ENCODE peak calls at places on chromosomes 1 and 21, in ten cellular contexts. Q is ovary, W is stomach, X is transverse colon, V is breast epithelium, C is A549, F is endothelial cell of umbilical vein, P is prostate gland, I is tibial nerve, E is adrenal gland. A is an unnamed sample.

GRCh38 chr1:160179336-160179735 is 11.0 kb upstream of the CASQ1 start:
- DNase-seq in Q (no peak), W (no peak), X (no peak), V (no peak), C (peak), F (no peak), P (no peak), I (no peak), E (no peak), A (no peak)

GRCh38 chr1:92410706-92411105 is 76.0 kb downstream of the GFI1 start:
- DNase-seq in Q (no peak), W (no peak), X (peak), V (no peak), C (no peak), F (no peak), P (no peak), I (no peak), E (no peak), A (peak)

GRCh38 chr1:57845041-57845440 is 421.2 kb upstream of the DAB1 start:
- DNase-seq in Q (no peak), W (no peak), X (no peak), V (no peak), C (no peak), F (no peak), P (no peak), I (no peak), E (no peak), A (no peak)

GRCh38 chr1:40438391-40439015 is 11.8 kb upstream of the ZFP69B start:
- DNase-seq in Q (no peak), W (no peak), X (no peak), V (no peak), C (peak), F (peak), P (no peak), I (peak), E (no peak), A (peak)

GRCh38 chr1:32764826-32765545 is 52.2 kb downstream of the YARS1 start:
- DNase-seq in Q (no peak), W (no peak), X (no peak), V (no peak), C (no peak), F (no peak), P (no peak), I (no peak), E (no peak), A (no peak)

GRCh38 chr21:41029573-41029972 is 138.4 kb upstream of the BACE2 start:
- DNase-seq in Q (no peak), W (no peak), X (no peak), V (no peak), C (no peak), F (no peak), P (no peak), I (no peak), E (no peak), A (no peak)

GRCh38 chr1:194341587-194341986 is 1155.2 kb upstream of the B3GALT2 start:
- DNase-seq in Q (no peak), W (no peak), X (no peak), V (no peak), C (no peak), F (no peak), P (no peak), I (no peak), E (no peak), A (no peak)

GRCh38 chr1:80218112-80218511 is 1211.6 kb upstream of the ADGRL4 start:
- DNase-seq in Q (no peak), W (no peak), X (no peak), V (no peak), C (peak), F (peak), P (no peak), I (no peak), E (no peak), A (no peak)

GRCh38 chr21:33707846-33708245 is 65.5 kb downstream of the ITSN1 start:
- DNase-seq in Q (no peak), W (no peak), X (no peak), V (no peak), C (no peak), F (no peak), P (no peak), I (no peak), E (no peak), A (no peak)

GRCh38 chr1:192539450-192540132 is 36.0 kb upstream of the RGS1 start:
- DNase-seq in Q (no peak), W (no peak), X (no peak), V (no peak), C (peak), F (peak), P (no peak), I (no peak), E (no peak), A (no peak)

GRCh38 chr1:64073705-64074104 is 129.7 kb upstream of the UBE2U start:
- DNase-seq in Q (no peak), W (no peak), X (no peak), V (no peak), C (no peak), F (no peak), P (no peak), I (no peak), E (peak), A (no peak)

GRCh38 chr1:27527223-27527856 is 37.4 kb upstream of the WASF2 start:
- DNase-seq in Q (peak), W (no peak), X (peak), V (peak), C (peak), F (no peak), P (peak), I (peak), E (peak), A (peak)

GRCh38 chr1:101548376-101548775 is 311.6 kb downstream of the S1PR1 start:
- DNase-seq in Q (no peak), W (no peak), X (no peak), V (no peak), C (no peak), F (no peak), P (no peak), I (no peak), E (no peak), A (no peak)

GRCh38 chr1:200590001-200590400 is 30.6 kb downstream of the KIF14 start:
- DNase-seq in Q (no peak), W (no peak), X (no peak), V (no peak), C (no peak), F (no peak), P (no peak), I (no peak), E (no peak), A (no peak)

GRCh38 chr1:4622821-4623220 is 31.6 kb upstream of the AJAP1 start:
- DNase-seq in Q (no peak), W (no peak), X (no peak), V (no peak), C (no peak), F (no peak), P (no peak), I (no peak), E (no peak), A (no peak)

GRCh38 chr1:156794506-156795373 is 21.9 kb downstream of the SH2D2A start:
- DNase-seq in Q (no peak), W (no peak), X (no peak), V (no peak), C (no peak), F (no peak), P (no peak), I (no peak), E (no peak), A (no peak)

GRCh38 chr1:70495370-70495769 is 84.3 kb downstream of the CTH start:
- DNase-seq in Q (no peak), W (no peak), X (no peak), V (no peak), C (no peak), F (no peak), P (no peak), I (no peak), E (no peak), A (no peak)

GRCh38 chr1:198935371-198935921 is 296.6 kb downstream of the PTPRC start:
- DNase-seq in Q (peak), W (peak), X (peak), V (peak), C (peak), F (peak), P (peak), I (peak), E (peak), A (peak)

GRCh38 chr1:68221971-68222355 is 10.4 kb downstream of the WLS start:
- DNase-seq in Q (no peak), W (no peak), X (no peak), V (no peak), C (no peak), F (peak), P (no peak), I (no peak), E (no peak), A (no peak)

GRCh38 chr1:243946946-243947345 is 96.9 kb upstream of the AKT3 start:
- DNase-seq in Q (no peak), W (no peak), X (no peak), V (no peak), C (peak), F (peak), P (no peak), I (no peak), E (no peak), A (no peak)

GRCh38 chr1:228141871-228142615 is 2.0 kb downstream of the GUK1 start:
- DNase-seq in Q (peak), W (peak), X (no peak), V (no peak), C (no peak), F (peak), P (no peak), I (no peak), E (no peak), A (peak)

GRCh38 chr1:223748773-223749733 is 36.7 kb downstream of the CAPN2 start:
- DNase-seq in Q (peak), W (peak), X (peak), V (peak), C (peak), F (peak), P (peak), I (peak), E (peak), A (peak)

GRCh38 chr1:21820597-21821232 is 8.7 kb downstream of the LDLRAD2 start:
- DNase-seq in Q (no peak), W (no peak), X (no peak), V (no peak), C (no peak), F (no peak), P (no peak), I (no peak), E (no peak), A (no peak)

GRCh38 chr1:9626201-9626608 is 25.3 kb upstream of the PIK3CD start:
- DNase-seq in Q (no peak), W (no peak), X (no peak), V (no peak), C (no peak), F (no peak), P (no peak), I (no peak), E (no peak), A (peak)

GRCh38 chr1:226660410-226661182 is 78.5 kb downstream of the ITPKB start:
- DNase-seq in Q (no peak), W (no peak), X (no peak), V (no peak), C (no peak), F (peak), P (no peak), I (no peak), E (no peak), A (no peak)

GRCh38 chr1:41366428-41367101 is 5.3 kb downstream of the FOXO6 start:
- DNase-seq in Q (peak), W (peak), X (no peak), V (no peak), C (no peak), F (no peak), P (no peak), I (no peak), E (no peak), A (no peak)

GRCh38 chr1:45266151-45266801 is 59.9 kb upstream of the ZSWIM5 start:
- DNase-seq in Q (peak), W (peak), X (peak), V (no peak), C (peak), F (peak), P (peak), I (peak), E (peak), A (peak)

GRCh38 chr21:41570791-41571355 is 62.9 kb upstream of the TMPRSS2 start:
- DNase-seq in Q (no peak), W (no peak), X (no peak), V (no peak), C (no peak), F (no peak), P (no peak), I (no peak), E (no peak), A (no peak)

GRCh38 chr21:32705139-32705538 is 22.7 kb downstream of the SYNJ1 start:
- DNase-seq in Q (no peak), W (no peak), X (no peak), V (no peak), C (no peak), F (no peak), P (no peak), I (no peak), E (no peak), A (no peak)

DNA sequence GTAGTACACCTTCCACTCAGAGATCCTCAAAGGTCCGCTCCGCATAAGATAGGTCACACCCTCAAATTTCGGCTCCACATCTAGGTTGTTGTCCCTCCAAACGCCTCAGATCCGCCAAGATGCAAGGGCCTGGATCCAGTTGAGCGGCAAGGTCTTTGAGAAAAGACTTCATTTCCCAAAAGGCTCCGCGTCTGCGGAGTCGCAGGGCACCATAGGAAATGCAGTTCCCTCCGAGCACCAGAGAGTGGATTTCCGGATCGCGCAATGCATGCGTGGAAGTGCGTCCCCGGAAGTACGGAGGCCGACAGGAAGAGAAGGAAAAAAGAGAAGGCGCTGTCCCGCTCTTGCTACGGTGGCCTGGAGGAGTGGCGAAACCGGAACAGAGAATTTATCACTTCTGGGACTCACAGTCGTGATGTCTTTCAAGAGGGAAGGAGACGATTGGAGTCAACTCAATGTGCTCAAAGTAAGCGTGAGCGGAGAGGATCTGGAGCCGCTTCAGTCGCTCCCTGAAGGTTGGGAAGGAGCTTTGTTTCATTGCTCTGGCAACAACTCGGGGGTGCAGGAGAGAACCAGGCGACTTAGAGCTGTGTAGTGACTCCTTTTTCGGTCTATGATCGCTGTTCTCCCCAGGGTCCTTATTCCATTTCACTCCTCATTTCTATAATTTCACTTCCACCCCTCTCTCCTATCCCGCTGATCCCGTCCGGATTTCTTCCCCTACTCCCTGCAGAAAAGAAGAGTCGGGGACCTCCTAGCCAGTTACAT is at the start of the genes LYSMD1 and SCNM1:
- DNase-seq in Q (peak), W (peak), X (peak), V (peak), C (peak), F (peak), P (peak), I (peak), E (peak), A (peak)
- TF ChIP-seq POLR2A in Q (no peak), W (no peak), X (peak), V (no peak), C (peak), F (peak), P (peak), I (no peak), E (peak), A (peak)

GRCh38 chr1:204255966-204256365 is 42.2 kb upstream of the GOLT1A start:
- DNase-seq in Q (no peak), W (no peak), X (no peak), V (no peak), C (no peak), F (peak), P (no peak), I (no peak), E (no peak), A (no peak)
- H3K27ac ChIP-seq in Q (no peak), W (no peak), X (no peak), V (peak), C (peak), F (no peak), P (peak), I (peak), E (no peak), A (no peak)

GRCh38 chr1:211328866-211329265 is 2.2 kb downstream of the TRAF5 start:
- DNase-seq in Q (no peak), W (no peak), X (no peak), V (no peak), C (no peak), F (no peak), P (no peak), I (no peak), E (no peak), A (no peak)

GRCh38 chr1:211328084-211328694 is 1.6 kb downstream of the TRAF5 start:
- DNase-seq in Q (no peak), W (no peak), X (no peak), V (no peak), C (no peak), F (no peak), P (no peak), I (no peak), E (no peak), A (no peak)

GRCh38 chr1:211326140-211326527 is 499 bp upstream of the TRAF5 start:
- DNase-seq in Q (no peak), W (no peak), X (no peak), V (no peak), C (peak), F (peak), P (no peak), I (no peak), E (no peak), A (no peak)

GRCh38 chr1:211326528-211327340 is at the start of gene TRAF5:
- DNase-seq in Q (peak), W (peak), X (peak), V (no peak), C (peak), F (peak), P (peak), I (peak), E (peak), A (peak)

DNA sequence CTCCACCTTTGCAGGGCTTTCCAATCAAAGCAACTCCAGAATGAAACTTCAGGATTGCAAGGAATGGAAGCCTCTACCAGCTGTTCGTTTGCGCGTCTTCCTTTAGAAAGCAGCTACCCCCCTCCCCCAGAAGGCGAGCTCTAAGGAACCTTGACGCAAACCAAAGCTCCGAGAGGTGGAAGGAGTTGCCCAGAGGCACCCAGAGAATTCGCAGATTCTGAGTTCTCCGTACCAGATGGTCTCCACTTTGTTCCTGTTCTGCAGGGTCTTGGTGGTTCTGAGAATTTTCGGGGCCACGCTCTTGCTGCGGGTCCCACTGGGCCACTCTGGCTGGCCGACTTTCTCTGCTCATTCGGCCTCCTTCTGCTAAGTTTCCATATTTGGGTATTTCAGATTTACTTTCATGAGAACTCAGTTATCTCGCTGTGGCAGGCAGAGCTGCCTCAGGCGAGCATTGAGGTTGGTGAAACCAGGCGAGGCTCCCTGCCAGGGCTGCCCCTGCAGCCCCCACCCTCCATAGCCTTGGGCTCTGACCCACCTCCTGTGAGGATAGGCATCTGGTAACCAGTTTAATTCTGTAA is 798 bp downstream of the TRAF5 start:
- DNase-seq in Q (peak), W (no peak), X (peak), V (no peak), C (no peak), F (peak), P (no peak), I (no peak), E (peak), A (no peak)
- TF ChIP-seq POLR2A in Q (no peak), W (no peak), X (no peak), V (no peak), C (no peak), F (no peak), P (no peak), I (no peak), E (no peak), A (no peak)

DNA sequence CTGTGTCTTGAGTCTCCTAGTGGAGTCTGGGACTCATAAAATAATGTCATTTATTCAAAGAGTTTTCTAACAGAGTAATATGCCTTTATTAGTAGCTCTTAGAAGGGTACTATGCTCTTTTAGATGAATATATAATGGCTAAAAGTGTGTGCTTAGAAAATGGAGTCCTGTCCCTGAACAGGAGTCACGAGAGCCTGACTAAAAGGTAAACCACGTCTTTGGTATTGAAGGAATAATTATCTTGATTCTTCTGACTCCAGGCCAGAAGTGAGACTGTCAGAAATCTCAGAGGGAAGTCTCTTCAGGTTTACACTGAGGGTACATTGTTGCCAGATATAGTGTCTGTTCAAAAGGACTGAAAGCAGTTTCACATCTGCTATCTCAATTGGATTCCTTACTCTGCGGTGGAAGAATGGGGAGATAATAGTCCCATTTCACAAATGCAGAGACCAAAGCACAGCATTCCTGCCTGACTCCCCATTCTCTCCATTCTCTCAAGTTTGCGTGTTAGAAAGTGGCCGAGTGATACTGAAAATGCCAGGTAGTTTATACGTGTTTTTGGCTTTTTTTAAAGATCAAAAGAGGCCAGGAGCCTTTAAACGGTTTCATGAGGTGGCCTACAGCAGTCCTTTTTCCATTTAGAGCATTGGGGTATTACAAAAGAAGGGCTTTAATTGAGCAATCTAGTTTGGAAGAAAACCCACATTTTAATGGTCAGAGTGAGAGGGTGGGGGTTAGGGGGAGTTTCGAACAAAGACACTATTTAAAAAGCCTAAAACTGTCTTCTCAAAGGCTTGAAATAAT is 176.6 kb downstream of the VPS13D start:
- DNase-seq in Q (no peak), W (no peak), X (no peak), V (no peak), C (no peak), F (no peak), P (no peak), I (no peak), E (no peak), A (no peak)
- H3K27ac ChIP-seq in Q (peak), W (peak), X (peak), V (peak), C (peak), F (peak), P (peak), I (peak), E (no peak), A (peak)

GRCh38 chr1:246961939-246962373 is 30.2 kb upstream of the AHCTF1 start:
- DNase-seq in Q (no peak), W (peak), X (peak), V (no peak), C (no peak), F (peak), P (no peak), I (peak), E (peak), A (no peak)
- TF ChIP-seq POLR2A in Q (no peak), W (no peak), X (no peak), V (no peak), C (no peak), F (no peak), P (no peak), I (no peak), E (no peak), A (no peak)

DNA sequence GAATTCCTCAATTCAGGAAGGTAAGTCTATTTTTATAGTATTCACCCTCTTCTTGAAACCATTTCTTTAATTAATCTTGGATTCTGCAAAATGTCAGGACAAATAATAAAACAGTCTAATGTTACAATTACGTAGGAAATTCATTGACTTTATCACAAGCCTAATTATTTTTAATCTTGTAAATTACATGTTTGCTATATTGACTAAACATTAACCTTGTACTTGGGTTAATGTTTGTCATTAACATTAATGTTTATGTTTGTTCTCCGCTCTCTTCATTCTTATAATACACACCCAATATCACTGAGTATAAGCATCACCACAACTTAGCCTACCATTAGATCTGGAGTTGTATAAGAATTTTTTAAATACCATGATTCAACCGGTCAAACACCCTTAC is 2.8 kb downstream of the GCLM start:
- DNase-seq in Q (no peak), W (no peak), X (no peak), V (no peak), C (no peak), F (no peak), P (no peak), I (no peak), E (no peak), A (no peak)
- H3K27ac ChIP-seq in Q (no peak), W (no peak), X (no peak), V (no peak), C (peak), F (no peak), P (no peak), I (no peak), E (no peak), A (no peak)

A was measured in Peyer's patch.